ENCODE peak calls at places on chromosomes 3 and 15, in five cellular contexts. W is WTC11, M is hepatocyte, E is D721Med, P is HL-60. A is an unnamed sample.

GRCh38 chr3:42685363-42685881 is at the start of gene KLHL40:
- DNase-seq in W (no peak), M (no peak), P (no peak), E (no peak), A (no peak)

GRCh38 chr3:151460774-151461450 is at the start of gene IGSF10:
- DNase-seq in E (no peak), M (peak), W (peak), P (no peak), A (no peak)

GRCh38 chr3:133937756-133938601 is 42.3 kb upstream of the RAB6B start:
- DNase-seq in P (no peak), M (no peak), E (no peak), W (no peak), A (no peak)

GRCh38 chr3:146598486-146598885 is 6.7 kb downstream of the PLSCR5 start:
- DNase-seq in W (no peak), E (no peak), P (no peak), M (no peak), A (no peak)

GRCh38 chr3:143786229-143787199 is 61.8 kb downstream of the SLC9A9 start:
- DNase-seq in P (no peak), W (no peak), E (no peak), M (no peak), A (no peak)

GRCh38 chr3:108489776-108490175 is 20.6 kb downstream of the MYH15 start:
- DNase-seq in M (peak), W (peak), P (peak), E (no peak), A (no peak)

GRCh38 chr3:98577178-98577895 is 16.1 kb downstream of the CPOX start:
- DNase-seq in M (no peak), W (no peak), E (no peak), P (no peak), A (no peak)

GRCh38 chr15:59524331-59524731 is 86.3 kb downstream of the FAM81A start:
- DNase-seq in P (no peak), W (no peak), M (no peak), E (no peak), A (no peak)

GRCh38 chr15:40857601-40858351 is 13.9 kb downstream of the SPINT1 start:
- DNase-seq in E (peak), W (peak), M (peak), P (no peak), A (peak)

GRCh38 chr3:188133646-188134045 is 20.3 kb upstream of the LPP start:
- DNase-seq in P (no peak), M (no peak), E (no peak), W (no peak), A (no peak)

GRCh38 chr3:149720918-149721317 is 31.4 kb downstream of the COMMD2 start:
- DNase-seq in P (no peak), E (no peak), W (no peak), M (no peak), A (no peak)

GRCh38 chr3:114903213-114903612 is 243.9 kb downstream of the ZBTB20 start:
- DNase-seq in E (no peak), M (no peak), W (no peak), P (no peak), A (no peak)

GRCh38 chr3:119206611-119207511 is 33.5 kb downstream of the UPK1B start:
- DNase-seq in P (no peak), M (no peak), E (no peak), W (no peak), A (no peak)

GRCh38 chr3:133662256-133662773 is 574 bp upstream of the TOPBP1 start:
- DNase-seq in P (no peak), M (peak), W (no peak), E (no peak), A (no peak)

GRCh38 chr3:39755100-39755499 is 54.3 kb upstream of the MYRIP start:
- DNase-seq in P (no peak), W (no peak), E (no peak), M (no peak), A (no peak)

GRCh38 chr3:53227993-53228885 is 27.6 kb downstream of the TKT start:
- DNase-seq in W (no peak), E (no peak), P (no peak), M (no peak), A (no peak)

GRCh38 chr15:43941555-43941954 is 114.8 kb downstream of the WDR76 start:
- DNase-seq in M (no peak), P (no peak), W (no peak), E (no peak), A (no peak)

GRCh38 chr3:69890691-69891090 is 108.8 kb upstream of the SAMMSON start:
- DNase-seq in E (no peak), P (no peak), W (no peak), M (no peak), A (no peak)

GRCh38 chr3:143731776-143732175 is 116.5 kb downstream of the SLC9A9 start:
- DNase-seq in M (no peak), P (no peak), W (no peak), E (no peak), A (no peak)

GRCh38 chr3:136939489-136939888 is 18.3 kb upstream of the IL20RB start:
- DNase-seq in M (no peak), W (no peak), P (no peak), E (no peak), A (no peak)

GRCh38 chr3:179768080-179768479 is 115.2 kb downstream of the USP13 start:
- DNase-seq in M (peak), P (no peak), E (no peak), W (peak), A (no peak)
- TF ChIP-seq CTCF in M (peak), P (peak), E (peak), W (peak), A (no peak)

GRCh38 chr15:100101389-100102089 is 240.2 kb downstream of the ADAMTS17 start:
- DNase-seq in W (no peak), P (no peak), M (no peak), E (no peak), A (no peak)
- TF ChIP-seq CTCF in W (no peak), P (no peak), M (no peak), E (no peak), A (no peak)

DNA sequence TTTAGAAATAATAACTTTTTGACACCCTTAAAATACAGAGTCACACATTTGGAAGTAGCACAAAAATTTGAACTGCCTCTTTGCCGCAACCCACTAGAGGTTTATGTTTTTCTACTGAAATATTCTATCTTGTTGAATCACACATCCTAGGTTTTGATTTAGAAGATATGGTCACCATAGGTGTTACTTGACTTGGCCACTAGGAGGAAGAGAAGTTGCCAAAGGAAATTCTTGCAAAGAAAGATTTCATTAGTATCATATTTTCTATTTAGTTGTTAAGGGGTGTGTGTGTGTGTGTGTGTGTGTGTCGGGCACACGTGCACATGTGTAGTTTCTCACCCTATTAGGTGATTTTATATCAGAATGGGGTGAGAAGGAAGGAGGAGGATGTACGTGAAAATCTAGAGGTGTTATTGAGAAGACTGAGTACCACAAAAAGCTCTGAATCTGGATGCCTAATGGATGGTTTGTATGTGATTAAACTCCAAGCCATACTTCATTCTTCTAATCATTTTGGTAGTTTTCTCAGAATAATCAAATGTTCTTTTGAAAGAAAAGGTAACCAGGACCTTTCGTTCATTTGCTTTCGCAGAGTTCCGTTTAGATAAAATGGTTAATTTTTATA is 31.5 kb downstream of the ZFAND6 start:
- DNase-seq in E (no peak), M (no peak), W (no peak), P (no peak), A (no peak)
- TF ChIP-seq CTCF in E (peak), M (peak), W (no peak), P (no peak), A (no peak)

GRCh38 chr3:124391774-124392173 is 338.5 kb upstream of the UMPS start:
- DNase-seq in E (no peak), P (no peak), W (no peak), M (no peak), A (no peak)
- TF ChIP-seq CTCF in E (no peak), P (no peak), W (no peak), M (no peak), A (no peak)

GRCh38 chr3:94548581-94549316 is 485.9 kb downstream of the NSUN3 start:
- DNase-seq in M (no peak), P (no peak), E (no peak), W (peak), A (no peak)
- TF ChIP-seq CTCF in M (no peak), P (no peak), E (no peak), W (no peak), A (no peak)

GRCh38 chr15:72783563-72784232 is at the start of gene ADPGK:
- DNase-seq in E (peak), W (peak), M (peak), P (peak), A (peak)
- TF ChIP-seq CTCF in E (no peak), W (no peak), M (no peak), P (no peak), A (no peak)